ENCODE peak calls at places on chromosomes 11 and 22, in eight cellular contexts. B is A549; C is effector memory CD4-positive, alpha-beta T cell; N is colonic mucosa; I is sigmoid colon; T is spleen; X is IMR-90; G is GM23338. W is an unnamed sample.

GRCh38 chr11:95148421-95148820 is 58.8 kb downstream of the ENDOD1 start:
- DNase-seq in B (no peak), C (no peak), N (no peak), I (no peak), T (no peak), X (no peak), G (no peak), W (no peak)

GRCh38 chr22:31446767-31447166 is 42.9 kb downstream of the EIF4ENIF1 start:
- DNase-seq in B (no peak), C (no peak), N (no peak), I (no peak), T (no peak), X (no peak), G (no peak), W (no peak)

GRCh38 chr11:40274017-40274416 is 1185.4 kb downstream of the LRRC4C start:
- DNase-seq in B (no peak), C (no peak), N (no peak), I (no peak), T (no peak), X (peak; percentile 46), G (no peak), W (no peak)

GRCh38 chr11:131811380-131811779 is 441.0 kb downstream of the NTM start:
- DNase-seq in B (no peak), C (no peak), N (no peak), I (no peak), T (no peak), X (no peak), G (no peak), W (no peak)

GRCh38 chr22:27876684-27877083 is 42.4 kb downstream of the PITPNB start:
- DNase-seq in B (no peak), C (no peak), N (no peak), I (no peak), T (no peak), X (peak; percentile 27), G (no peak), W (no peak)

GRCh38 chr11:125667151-125667550 is 13.5 kb downstream of the ACRV1 start:
- DNase-seq in B (no peak), C (no peak), N (no peak), I (no peak), T (no peak), X (no peak), G (no peak), W (no peak)

GRCh38 chr11:2247496-2247895 is 22.9 kb downstream of the ASCL2 start:
- DNase-seq in B (no peak), C (no peak), N (no peak), I (no peak), T (no peak), X (no peak), G (no peak), W (no peak)

GRCh38 chr11:78083036-78083435 is 3.4 kb upstream of the NDUFC2 start:
- DNase-seq in B (no peak), C (no peak), N (no peak), I (no peak), T (no peak), X (no peak), G (no peak), W (no peak)

GRCh38 chr11:73467505-73467904 is 91.3 kb downstream of the RELT start:
- DNase-seq in B (no peak), C (no peak), N (no peak), I (no peak), T (no peak), X (no peak), G (no peak), W (no peak)
- H3K4me1 ChIP-seq in B (no peaks in the 10 kb centered on the region), C (no peaks in the 10 kb centered on the region), N (no peaks in the 10 kb centered on the region), I (peaks cover 26% of the 10 kb centered on the region), T (no peaks in the 10 kb centered on the region), X (peaks cover 7% of the 10 kb centered on the region), G (no peaks in the 10 kb centered on the region), W (peaks cover 34% of the 10 kb centered on the region)

DNA sequence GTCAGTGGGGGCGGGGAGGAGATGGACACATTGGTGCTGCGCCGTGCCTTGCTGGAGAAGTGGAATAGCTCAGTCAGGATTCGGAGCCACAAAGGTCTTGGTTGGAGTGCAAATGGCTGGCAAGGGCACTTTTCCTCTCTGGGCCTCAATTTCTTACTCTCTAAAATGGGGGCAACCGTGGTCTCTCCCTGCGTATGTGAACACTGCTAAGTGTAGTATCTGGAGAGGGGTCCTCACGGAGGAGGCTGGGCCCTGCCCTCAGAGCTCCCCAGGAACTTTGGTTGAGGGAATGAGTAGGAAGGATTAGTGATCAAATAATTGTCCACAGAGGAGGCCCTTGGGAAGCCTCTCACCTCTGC is 521 bp downstream of the P2RY6 start:
- DNase-seq in B (no peak), C (no peak), N (no peak), I (no peak), T (no peak), X (no peak), G (no peak), W (no peak)
- H3K4me3 ChIP-seq in B (peak overlapping the region; percentile 47), C (no peak overlapping the region), N (peak overlapping the region; percentile 4), I (no peak overlapping the region), T (peak overlapping the region; percentile 38), X (no peak overlapping the region), G (no peak overlapping the region), W (no peak overlapping the region)

DNA sequence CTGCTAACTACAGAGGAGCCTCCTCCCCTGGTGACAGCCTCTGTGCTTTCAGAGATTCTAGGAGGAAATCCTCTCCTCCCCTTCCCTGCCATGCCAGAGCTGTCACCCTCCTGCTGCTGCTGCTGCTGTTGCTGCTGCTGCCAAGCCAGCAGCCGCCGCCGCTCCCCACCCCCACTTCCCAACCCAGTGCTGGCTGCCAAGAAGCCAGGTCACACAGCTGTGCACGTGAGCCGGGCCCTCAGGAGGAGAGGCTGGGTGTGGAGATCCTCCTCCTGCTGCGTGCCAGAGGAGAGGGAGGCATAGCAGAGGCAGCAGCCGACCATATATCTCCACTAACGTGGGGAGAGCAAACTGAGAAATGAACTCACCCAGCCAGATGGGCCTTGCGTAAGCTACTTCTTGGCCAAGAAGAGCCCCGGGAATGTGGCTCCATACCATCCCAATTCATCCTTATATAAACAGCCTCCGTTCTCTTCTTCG is 12.4 kb downstream of the CRY2 start:
- DNase-seq in B (no peak), C (no peak), N (peak; percentile 92), I (peak; percentile 99), T (peak; percentile 89), X (peak; percentile 99), G (peak; percentile 41), W (peak; percentile 98)
- H3K4me1 ChIP-seq in B (no peaks in the 10 kb centered on the region), C (no peaks in the 10 kb centered on the region), N (peaks cover 6% of the 10 kb centered on the region), I (peaks cover 67% of the 10 kb centered on the region), T (peaks cover 32% of the 10 kb centered on the region), X (peaks cover 31% of the 10 kb centered on the region), G (peaks cover 23% of the 10 kb centered on the region), W (peaks cover 40% of the 10 kb centered on the region)

DNA sequence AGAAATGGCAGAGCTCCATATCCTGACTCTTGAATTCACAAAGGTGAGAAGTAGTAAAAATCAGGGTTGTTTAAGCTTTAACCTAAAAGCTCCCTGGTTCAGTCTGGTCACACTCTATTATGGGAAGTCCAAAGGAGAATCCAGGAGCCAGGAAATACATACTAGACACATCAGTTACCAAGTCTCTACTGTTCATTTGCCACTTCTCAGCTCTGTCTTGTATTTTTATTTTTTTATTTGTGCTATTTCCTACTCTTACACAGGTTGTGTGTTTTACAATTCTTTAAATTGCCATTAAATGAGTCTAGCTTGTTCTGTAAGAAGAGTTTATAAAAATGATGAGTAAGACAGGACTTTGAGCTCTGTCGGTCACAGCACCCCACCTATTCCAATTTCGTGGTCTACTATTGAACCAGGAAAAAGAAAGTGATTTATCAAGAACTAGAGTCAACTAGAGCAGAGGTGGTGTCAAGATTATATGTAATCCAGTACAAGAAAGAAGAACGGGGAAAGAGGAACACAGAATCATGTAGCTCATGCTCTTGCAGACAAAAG is 9.7 kb downstream of the MS4A12 start:
- DNase-seq in B (no peak), C (no peak), N (peak; percentile 53), I (no peak), T (no peak), X (no peak), G (no peak), W (no peak)
- H3K4me3 ChIP-seq in B (no peak overlapping the region), C (no peak overlapping the region), N (no peak overlapping the region), I (no peak overlapping the region), T (no peak overlapping the region), X (no peak overlapping the region), G (no peak overlapping the region), W (no peak overlapping the region)

GRCh38 chr11:47863189-47863892 is 15.2 kb upstream of the NUP160 start:
- DNase-seq in B (no peak), C (no peak), N (no peak), I (no peak), T (no peak), X (peak; percentile 92), G (no peak), W (peak; percentile 70)

GRCh38 chr11:47867821-47868220 is 19.7 kb upstream of the NUP160 start:
- DNase-seq in B (no peak), C (no peak), N (no peak), I (no peak), T (no peak), X (peak; percentile 15), G (no peak), W (no peak)

GRCh38 chr11:47861762-47862161 is 13.6 kb upstream of the NUP160 start:
- DNase-seq in B (no peak), C (no peak), N (no peak), I (no peak), T (no peak), X (peak; percentile 74), G (no peak), W (no peak)

GRCh38 chr11:47863893-47864430 is 15.8 kb upstream of the NUP160 start:
- DNase-seq in B (no peak), C (no peak), N (no peak), I (no peak), T (no peak), X (no peak), G (no peak), W (no peak)

DNA sequence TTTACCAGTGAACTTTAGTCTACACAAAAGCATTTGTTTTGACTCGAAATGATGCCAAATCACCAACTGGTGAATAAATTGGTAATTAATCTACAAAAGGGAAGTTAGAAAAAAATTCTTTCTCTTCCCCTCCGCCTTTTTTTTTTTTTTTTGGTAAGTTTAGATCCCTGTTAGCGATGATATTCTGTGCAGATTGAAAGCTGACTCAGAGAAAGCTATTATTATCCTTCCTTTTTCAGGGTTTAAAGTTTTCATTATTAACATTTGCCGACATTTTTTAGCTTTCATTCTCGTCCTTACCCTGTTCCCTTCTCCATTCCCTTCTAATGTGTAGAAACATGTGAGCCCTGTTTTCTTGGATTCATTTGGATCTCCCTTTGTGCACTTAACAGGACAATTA is 16.8 kb upstream of the NUP160 start:
- DNase-seq in B (no peak), C (no peak), N (no peak), I (no peak), T (no peak), X (no peak), G (no peak), W (no peak)
- H3K4me1 ChIP-seq in B (peaks cover 59% of the 10 kb centered on the region), C (peaks cover 20% of the 10 kb centered on the region), N (no peaks in the 10 kb centered on the region), I (no peaks in the 10 kb centered on the region), T (peaks cover 34% of the 10 kb centered on the region), X (peaks cover 5% of the 10 kb centered on the region), G (no peaks in the 10 kb centered on the region), W (peaks cover 35% of the 10 kb centered on the region)

GRCh38 chr22:37260396-37260795 is 16.3 kb upstream of the RAC2 start:
- DNase-seq in B (no peak), C (no peak), N (no peak), I (no peak), T (peak; percentile 59), X (no peak), G (no peak), W (no peak)
- H3K4me3 ChIP-seq in B (no peak overlapping the region), C (no peak overlapping the region), N (no peak overlapping the region), I (no peak overlapping the region), T (no peak overlapping the region), X (no peak overlapping the region), G (no peak overlapping the region), W (no peak overlapping the region)

DNA sequence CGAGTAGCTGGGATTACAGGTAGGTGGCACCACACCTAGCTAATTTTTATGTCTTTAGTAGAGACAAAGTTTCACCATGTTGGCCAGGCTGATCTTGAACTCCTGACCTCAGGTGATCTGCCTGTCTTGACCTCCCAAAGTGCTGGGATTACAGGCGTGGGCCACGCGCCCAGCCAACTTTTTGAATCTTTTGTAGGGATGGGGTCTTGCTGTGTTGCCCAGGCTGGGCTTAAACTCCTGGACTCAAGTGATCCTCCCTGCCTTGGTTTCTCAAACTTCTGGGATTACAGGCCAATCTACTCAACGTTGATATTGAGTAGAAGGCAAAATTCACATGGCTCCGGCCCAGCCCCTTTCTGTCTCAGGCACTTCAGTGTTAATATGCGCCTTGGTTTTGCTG is 93.9 kb downstream of the MED15 start:
- DNase-seq in B (no peak), C (no peak), N (no peak), I (no peak), T (no peak), X (no peak), G (no peak), W (no peak)
- H3K4me1 ChIP-seq in B (no peaks in the 10 kb centered on the region), C (no peaks in the 10 kb centered on the region), N (no peaks in the 10 kb centered on the region), I (no peaks in the 10 kb centered on the region), T (no peaks in the 10 kb centered on the region), X (no peaks in the 10 kb centered on the region), G (no peaks in the 10 kb centered on the region), W (no peaks in the 10 kb centered on the region)

W was measured in osteoblast.